ENCODE peak calls at places on chromosomes 6 and 20, in ten cellular contexts. I is activated CD4-positive, alpha-beta T cell treated with anti-CD3 and anti-CD28 coated beads, Interleukin-2, amount 50 U/mL, for 24 hours; V is GM04504; C is EL; Q is NCI-H748 treated with DMSO at 0.1 percent for 48 hours; L is NCI-H1105; W is activated CD8-positive, alpha-beta memory T cell treated with anti-CD3 and anti-CD28 coated beads for 4 hours; R is NCI-H2029; H is pancreas; G is uterus. D is an unnamed sample.

GRCh38 chr20:18466574-18466893 is 296 bp downstream of the DZANK1 start:
- DNase-seq in V (no peak), L (no peak), G (no peak), I (no peak), C (no peak), R (peak), W (no peak), Q (no peak), H (no peak), D (no peak)

GRCh38 chr6:4585682-4586468 is 190.3 kb upstream of the CDYL start:
- DNase-seq in Q (no peak), R (no peak), L (no peak), V (no peak), W (no peak), I (no peak), C (no peak), H (no peak), G (no peak), D (no peak)

GRCh38 chr6:105651969-105652368 is 249.1 kb upstream of the PREP start:
- DNase-seq in H (no peak), L (no peak), G (no peak), I (no peak), C (no peak), Q (no peak), V (no peak), W (no peak), R (no peak), D (no peak)

GRCh38 chr6:5173862-5174643 is 86.7 kb downstream of the LYRM4 start:
- DNase-seq in G (no peak), H (no peak), C (no peak), W (peak), V (no peak), R (peak), L (no peak), I (peak), Q (no peak), D (no peak)

GRCh38 chr6:96898241-96898851 is 655 bp upstream of the NDUFAF4 start:
- DNase-seq in G (no peak), Q (peak), V (no peak), I (no peak), C (no peak), W (no peak), H (no peak), L (no peak), R (peak), D (no peak)

GRCh38 chr6:1552296-1552761 is 57.4 kb upstream of the FOXC1 start:
- DNase-seq in I (no peak), C (peak), R (no peak), Q (no peak), H (no peak), L (no peak), V (no peak), W (no peak), G (no peak), D (no peak)

GRCh38 chr20:63120286-63121090 is 95.4 kb downstream of the YTHDF1 start:
- DNase-seq in V (no peak), L (no peak), H (peak), W (no peak), Q (no peak), R (no peak), I (no peak), C (no peak), G (no peak), D (no peak)

GRCh38 chr20:5156670-5157448 is 30.1 kb downstream of the CDS2 start:
- DNase-seq in I (no peak), H (no peak), G (no peak), R (no peak), L (no peak), W (no peak), C (peak), Q (no peak), V (peak), D (no peak)

GRCh38 chr20:46701556-46701955 is 7.9 kb upstream of the SLC2A10 start:
- DNase-seq in L (no peak), Q (no peak), R (no peak), I (no peak), G (no peak), W (no peak), V (peak), C (peak), H (no peak), D (no peak)

GRCh38 chr6:139970591-139970991 is 596.1 kb upstream of the CITED2 start:
- DNase-seq in R (no peak), C (peak), W (no peak), G (no peak), I (no peak), Q (no peak), V (no peak), H (no peak), L (no peak), D (no peak)

GRCh38 chr6:11346516-11346915 is 114.0 kb upstream of the NEDD9 start:
- DNase-seq in Q (no peak), G (no peak), H (no peak), R (no peak), I (no peak), V (no peak), W (no peak), L (no peak), C (no peak), D (peak)

GRCh38 chr20:60764328-60764727 is 487.7 kb upstream of the CDH4 start:
- DNase-seq in G (no peak), Q (no peak), C (no peak), I (no peak), W (no peak), L (no peak), V (no peak), R (no peak), H (no peak), D (no peak)

GRCh38 chr20:24502184-24502583 is 32.8 kb downstream of the SYNDIG1 start:
- DNase-seq in H (no peak), V (peak), I (no peak), G (peak), C (peak), R (no peak), W (no peak), L (no peak), Q (no peak), D (peak)

GRCh38 chr6:21887301-21888185 is 294.0 kb downstream of the SOX4 start:
- DNase-seq in R (peak), Q (peak), I (no peak), L (no peak), H (no peak), W (no peak), G (no peak), C (no peak), V (no peak), D (peak)

GRCh38 chr6:16625319-16626240 is 135.7 kb downstream of the ATXN1 start:
- DNase-seq in I (no peak), W (no peak), R (no peak), V (no peak), L (no peak), Q (peak), C (peak), G (no peak), H (no peak), D (no peak)

GRCh38 chr6:72649032-72649984 is 27.4 kb downstream of the KCNQ5 start:
- DNase-seq in W (no peak), Q (no peak), G (no peak), L (no peak), H (no peak), R (no peak), I (no peak), C (peak), V (peak), D (peak)

GRCh38 chr6:84358581-84358980 is 131.1 kb upstream of the CEP162 start:
- DNase-seq in C (no peak), Q (no peak), H (no peak), I (no peak), R (no peak), G (no peak), L (no peak), V (no peak), W (no peak), D (no peak)

GRCh38 chr6:62775427-62776022 is 435.7 kb upstream of the FKBP1C start:
- DNase-seq in G (no peak), R (no peak), H (no peak), W (no peak), V (no peak), L (peak), I (no peak), C (no peak), Q (peak), D (no peak)

GRCh38 chr6:163712569-163712966 is 298.1 kb downstream of the QKI start:
- DNase-seq in V (no peak), G (no peak), H (no peak), I (no peak), C (no peak), R (no peak), W (no peak), Q (no peak), L (no peak), D (no peak)

GRCh38 chr20:44287272-44288097 is 23.5 kb downstream of the FITM2 start:
- DNase-seq in W (no peak), R (no peak), I (no peak), C (peak), G (no peak), H (no peak), Q (no peak), L (no peak), V (no peak), D (no peak)

GRCh38 chr6:89400912-89401399 is 11.1 kb downstream of the RRAGD start:
- DNase-seq in W (no peak), C (no peak), G (no peak), H (no peak), V (no peak), R (peak), Q (no peak), I (no peak), L (no peak), D (no peak)

GRCh38 chr6:19452495-19452894 is 384.7 kb upstream of the ID4 start:
- DNase-seq in Q (no peak), H (no peak), L (no peak), G (no peak), I (no peak), W (no peak), R (no peak), V (no peak), C (no peak), D (no peak)

GRCh38 chr6:15585936-15586335 is 76.9 kb downstream of the DTNBP1 start:
- DNase-seq in C (no peak), G (no peak), I (no peak), H (no peak), L (no peak), V (no peak), Q (no peak), R (no peak), W (no peak), D (no peak)

GRCh38 chr20:60246751-60247150 is 288.5 kb downstream of the CDH26 start:
- DNase-seq in V (no peak), I (no peak), Q (no peak), G (no peak), C (no peak), L (no peak), R (no peak), H (no peak), W (no peak), D (no peak)

GRCh38 chr20:45833883-45834796 is 541 bp downstream of the SNX21 start:
- DNase-seq in W (no peak), L (no peak), I (no peak), R (no peak), C (peak), G (peak), Q (peak), H (peak), V (no peak), D (no peak)

GRCh38 chr6:33112148-33112547 is 36.4 kb downstream of the HLA-DPB1 start:
- DNase-seq in W (no peak), C (peak), I (no peak), Q (no peak), R (no peak), V (peak), H (no peak), L (no peak), G (no peak), D (no peak)

GRCh38 chr6:11172501-11173337 is 59.7 kb downstream of the NEDD9 start:
- DNase-seq in G (peak), V (peak), L (peak), C (peak), R (no peak), Q (peak), H (peak), I (peak), W (peak), D (peak)

GRCh38 chr20:53382263-53382844 is 211.3 kb downstream of the ZNF217 start:
- DNase-seq in G (no peak), H (no peak), I (no peak), L (no peak), W (no peak), R (no peak), Q (no peak), V (no peak), C (no peak), D (no peak)

GRCh38 chr20:39547546-39548410 is 585.6 kb downstream of the DHX35 start:
- DNase-seq in G (no peak), I (no peak), W (no peak), H (no peak), Q (no peak), V (no peak), L (no peak), C (no peak), R (no peak), D (no peak)

GRCh38 chr6:97925504-97925903 is 642.5 kb upstream of the MMS22L start:
- DNase-seq in R (no peak), I (no peak), G (no peak), H (no peak), Q (peak), W (no peak), L (no peak), V (no peak), C (no peak), D (no peak)

GRCh38 chr6:65569505-65569904 is 137.5 kb downstream of the EYS start:
- DNase-seq in G (no peak), L (no peak), I (no peak), H (no peak), V (no peak), R (no peak), W (no peak), C (no peak), Q (no peak), D (no peak)

GRCh38 chr6:74597266-74597665 is 608.6 kb downstream of the COL12A1 start:
- DNase-seq in Q (no peak), V (no peak), W (no peak), G (no peak), R (no peak), H (no peak), I (no peak), C (peak), L (no peak), D (no peak)

GRCh38 chr6:116405147-116405546 is 34.4 kb downstream of the DSE start:
- DNase-seq in R (no peak), C (peak), Q (no peak), H (no peak), W (no peak), V (peak), L (no peak), I (no peak), G (peak), D (no peak)

D was measured in smooth muscle cell of the brain vasculature.